ENCODE peak calls at places on chromosomes 12 and 14, in nine cellular contexts. One of them, this sample, is unnamed.

GRCh38 chr12:110354172-110354780 is 49.2 kb downstream of the ANAPC7 start:
- DNase-seq in D721Med: no peak
- DNase-seq in MCF 10A: no peak
- DNase-seq in GM04503: no peak
- DNase-seq in stimulated activated CD4-positive, alpha-beta T cell treated with anti-CD3 and anti-CD28 coated beads, Interleukin-15, amount 100 ng/mL, for 24 hours: no peak
- DNase-seq in ovary: no peak
- DNase-seq in T follicular helper cell: no peak
- DNase-seq in stimulated activated CD8-positive, alpha-beta memory T cell treated with anti-CD3 and anti-CD28 coated beads, Interleukin-4, amount 100 ng/mL, for 24 hours: no peak
- DNase-seq in lower leg skin: no peak
- DNase-seq in this sample: no peak

GRCh38 chr12:121787063-121787774 is 6.3 kb downstream of the RHOF start:
- DNase-seq in D721Med: no peak
- DNase-seq in MCF 10A: peak
- DNase-seq in GM04503: no peak
- DNase-seq in stimulated activated CD4-positive, alpha-beta T cell treated with anti-CD3 and anti-CD28 coated beads, Interleukin-15, amount 100 ng/mL, for 24 hours: peak
- DNase-seq in ovary: no peak
- DNase-seq in T follicular helper cell: no peak
- DNase-seq in stimulated activated CD8-positive, alpha-beta memory T cell treated with anti-CD3 and anti-CD28 coated beads, Interleukin-4, amount 100 ng/mL, for 24 hours: no peak
- DNase-seq in lower leg skin: no peak
- DNase-seq in this sample: peak

GRCh38 chr14:23828611-23829010 is 125.0 kb upstream of the DHRS4 start:
- DNase-seq in D721Med: no peak
- DNase-seq in MCF 10A: no peak
- DNase-seq in GM04503: no peak
- DNase-seq in stimulated activated CD4-positive, alpha-beta T cell treated with anti-CD3 and anti-CD28 coated beads, Interleukin-15, amount 100 ng/mL, for 24 hours: no peak
- DNase-seq in ovary: no peak
- DNase-seq in T follicular helper cell: no peak
- DNase-seq in stimulated activated CD8-positive, alpha-beta memory T cell treated with anti-CD3 and anti-CD28 coated beads, Interleukin-4, amount 100 ng/mL, for 24 hours: no peak
- DNase-seq in lower leg skin: no peak
- DNase-seq in this sample: no peak

GRCh38 chr12:54045868-54046529 is 7.6 kb upstream of the HOXC4 start:
- DNase-seq in D721Med: no peak
- DNase-seq in MCF 10A: no peak
- DNase-seq in GM04503: no peak
- DNase-seq in stimulated activated CD4-positive, alpha-beta T cell treated with anti-CD3 and anti-CD28 coated beads, Interleukin-15, amount 100 ng/mL, for 24 hours: no peak
- DNase-seq in ovary: no peak
- DNase-seq in T follicular helper cell: no peak
- DNase-seq in stimulated activated CD8-positive, alpha-beta memory T cell treated with anti-CD3 and anti-CD28 coated beads, Interleukin-4, amount 100 ng/mL, for 24 hours: no peak
- DNase-seq in lower leg skin: no peak
- DNase-seq in this sample: no peak

GRCh38 chr14:57029620-57030253 is 219.5 kb upstream of the OTX2 start:
- DNase-seq in D721Med: no peak
- DNase-seq in MCF 10A: no peak
- DNase-seq in GM04503: no peak
- DNase-seq in stimulated activated CD4-positive, alpha-beta T cell treated with anti-CD3 and anti-CD28 coated beads, Interleukin-15, amount 100 ng/mL, for 24 hours: no peak
- DNase-seq in ovary: no peak
- DNase-seq in T follicular helper cell: no peak
- DNase-seq in stimulated activated CD8-positive, alpha-beta memory T cell treated with anti-CD3 and anti-CD28 coated beads, Interleukin-4, amount 100 ng/mL, for 24 hours: no peak
- DNase-seq in lower leg skin: no peak
- DNase-seq in this sample: no peak

GRCh38 chr14:59100203-59100602 is 88.3 kb upstream of the DAAM1 start:
- DNase-seq in D721Med: no peak
- DNase-seq in MCF 10A: no peak
- DNase-seq in GM04503: no peak
- DNase-seq in stimulated activated CD4-positive, alpha-beta T cell treated with anti-CD3 and anti-CD28 coated beads, Interleukin-15, amount 100 ng/mL, for 24 hours: no peak
- DNase-seq in ovary: no peak
- DNase-seq in T follicular helper cell: no peak
- DNase-seq in stimulated activated CD8-positive, alpha-beta memory T cell treated with anti-CD3 and anti-CD28 coated beads, Interleukin-4, amount 100 ng/mL, for 24 hours: no peak
- DNase-seq in lower leg skin: no peak
- DNase-seq in this sample: no peak

GRCh38 chr14:49761839-49762551 is 6.0 kb upstream of the KLHDC2 start:
- DNase-seq in D721Med: no peak
- DNase-seq in MCF 10A: no peak
- DNase-seq in GM04503: no peak
- DNase-seq in stimulated activated CD4-positive, alpha-beta T cell treated with anti-CD3 and anti-CD28 coated beads, Interleukin-15, amount 100 ng/mL, for 24 hours: no peak
- DNase-seq in ovary: no peak
- DNase-seq in T follicular helper cell: no peak
- DNase-seq in stimulated activated CD8-positive, alpha-beta memory T cell treated with anti-CD3 and anti-CD28 coated beads, Interleukin-4, amount 100 ng/mL, for 24 hours: no peak
- DNase-seq in lower leg skin: no peak
- DNase-seq in this sample: no peak

GRCh38 chr12:120783197-120783596 is 57.6 kb downstream of the ACADS start:
- DNase-seq in D721Med: no peak
- DNase-seq in MCF 10A: peak
- DNase-seq in GM04503: peak
- DNase-seq in stimulated activated CD4-positive, alpha-beta T cell treated with anti-CD3 and anti-CD28 coated beads, Interleukin-15, amount 100 ng/mL, for 24 hours: peak
- DNase-seq in ovary: no peak
- DNase-seq in T follicular helper cell: no peak
- DNase-seq in stimulated activated CD8-positive, alpha-beta memory T cell treated with anti-CD3 and anti-CD28 coated beads, Interleukin-4, amount 100 ng/mL, for 24 hours: no peak
- DNase-seq in lower leg skin: no peak
- DNase-seq in this sample: no peak

GRCh38 chr12:53972152-53972702 is 699 bp upstream of the HOXC11 start:
- DNase-seq in D721Med: no peak
- DNase-seq in MCF 10A: peak
- DNase-seq in GM04503: no peak
- DNase-seq in stimulated activated CD4-positive, alpha-beta T cell treated with anti-CD3 and anti-CD28 coated beads, Interleukin-15, amount 100 ng/mL, for 24 hours: no peak
- DNase-seq in ovary: no peak
- DNase-seq in T follicular helper cell: no peak
- DNase-seq in stimulated activated CD8-positive, alpha-beta memory T cell treated with anti-CD3 and anti-CD28 coated beads, Interleukin-4, amount 100 ng/mL, for 24 hours: no peak
- DNase-seq in lower leg skin: no peak
- DNase-seq in this sample: no peak

GRCh38 chr12:47818382-47818700 is 1.4 kb downstream of the HDAC7 start:
- DNase-seq in D721Med: no peak
- DNase-seq in MCF 10A: no peak
- DNase-seq in GM04503: no peak
- DNase-seq in stimulated activated CD4-positive, alpha-beta T cell treated with anti-CD3 and anti-CD28 coated beads, Interleukin-15, amount 100 ng/mL, for 24 hours: peak
- DNase-seq in ovary: no peak
- DNase-seq in T follicular helper cell: no peak
- DNase-seq in stimulated activated CD8-positive, alpha-beta memory T cell treated with anti-CD3 and anti-CD28 coated beads, Interleukin-4, amount 100 ng/mL, for 24 hours: no peak
- DNase-seq in lower leg skin: no peak
- DNase-seq in this sample: no peak

GRCh38 chr12:89731614-89732013 is 23.0 kb upstream of the ATP2B1 start:
- DNase-seq in D721Med: no peak
- DNase-seq in MCF 10A: peak
- DNase-seq in GM04503: peak
- DNase-seq in stimulated activated CD4-positive, alpha-beta T cell treated with anti-CD3 and anti-CD28 coated beads, Interleukin-15, amount 100 ng/mL, for 24 hours: no peak
- DNase-seq in ovary: no peak
- DNase-seq in T follicular helper cell: no peak
- DNase-seq in stimulated activated CD8-positive, alpha-beta memory T cell treated with anti-CD3 and anti-CD28 coated beads, Interleukin-4, amount 100 ng/mL, for 24 hours: no peak
- DNase-seq in lower leg skin: peak
- DNase-seq in this sample: no peak

GRCh38 chr12:39618701-39619100 is 902 bp downstream of the ABCD2 start:
- DNase-seq in D721Med: no peak
- DNase-seq in MCF 10A: no peak
- DNase-seq in GM04503: no peak
- DNase-seq in stimulated activated CD4-positive, alpha-beta T cell treated with anti-CD3 and anti-CD28 coated beads, Interleukin-15, amount 100 ng/mL, for 24 hours: no peak
- DNase-seq in ovary: no peak
- DNase-seq in T follicular helper cell: no peak
- DNase-seq in stimulated activated CD8-positive, alpha-beta memory T cell treated with anti-CD3 and anti-CD28 coated beads, Interleukin-4, amount 100 ng/mL, for 24 hours: no peak
- DNase-seq in lower leg skin: no peak
- DNase-seq in this sample: no peak

GRCh38 chr12:100868487-100868886 is 73.9 kb downstream of the ANO4 start:
- DNase-seq in D721Med: no peak
- DNase-seq in MCF 10A: peak
- DNase-seq in GM04503: peak
- DNase-seq in stimulated activated CD4-positive, alpha-beta T cell treated with anti-CD3 and anti-CD28 coated beads, Interleukin-15, amount 100 ng/mL, for 24 hours: no peak
- DNase-seq in ovary: no peak
- DNase-seq in T follicular helper cell: no peak
- DNase-seq in stimulated activated CD8-positive, alpha-beta memory T cell treated with anti-CD3 and anti-CD28 coated beads, Interleukin-4, amount 100 ng/mL, for 24 hours: no peak
- DNase-seq in lower leg skin: no peak
- DNase-seq in this sample: no peak

GRCh38 chr14:105043656-105044055 is 21.6 kb downstream of the GPR132 start:
- DNase-seq in D721Med: no peak
- DNase-seq in MCF 10A: no peak
- DNase-seq in GM04503: no peak
- DNase-seq in stimulated activated CD4-positive, alpha-beta T cell treated with anti-CD3 and anti-CD28 coated beads, Interleukin-15, amount 100 ng/mL, for 24 hours: no peak
- DNase-seq in ovary: no peak
- DNase-seq in T follicular helper cell: no peak
- DNase-seq in stimulated activated CD8-positive, alpha-beta memory T cell treated with anti-CD3 and anti-CD28 coated beads, Interleukin-4, amount 100 ng/mL, for 24 hours: no peak
- DNase-seq in lower leg skin: no peak
- DNase-seq in this sample: no peak

GRCh38 chr12:46558696-46559095 is 186.1 kb upstream of the SLC38A2 start:
- DNase-seq in D721Med: no peak
- DNase-seq in MCF 10A: no peak
- DNase-seq in GM04503: no peak
- DNase-seq in stimulated activated CD4-positive, alpha-beta T cell treated with anti-CD3 and anti-CD28 coated beads, Interleukin-15, amount 100 ng/mL, for 24 hours: no peak
- DNase-seq in ovary: no peak
- DNase-seq in T follicular helper cell: no peak
- DNase-seq in stimulated activated CD8-positive, alpha-beta memory T cell treated with anti-CD3 and anti-CD28 coated beads, Interleukin-4, amount 100 ng/mL, for 24 hours: no peak
- DNase-seq in lower leg skin: no peak
- DNase-seq in this sample: no peak

GRCh38 chr12:100741084-100741711 is 53.4 kb upstream of the ANO4 start:
- DNase-seq in D721Med: no peak
- DNase-seq in MCF 10A: peak
- DNase-seq in GM04503: no peak
- DNase-seq in stimulated activated CD4-positive, alpha-beta T cell treated with anti-CD3 and anti-CD28 coated beads, Interleukin-15, amount 100 ng/mL, for 24 hours: no peak
- DNase-seq in ovary: no peak
- DNase-seq in T follicular helper cell: no peak
- DNase-seq in stimulated activated CD8-positive, alpha-beta memory T cell treated with anti-CD3 and anti-CD28 coated beads, Interleukin-4, amount 100 ng/mL, for 24 hours: no peak
- DNase-seq in lower leg skin: no peak
- DNase-seq in this sample: no peak

GRCh38 chr12:57129311-57130288 is 1.3 kb downstream of the LRP1 start:
- DNase-seq in D721Med: no peak
- DNase-seq in MCF 10A: peak
- DNase-seq in GM04503: no peak
- DNase-seq in stimulated activated CD4-positive, alpha-beta T cell treated with anti-CD3 and anti-CD28 coated beads, Interleukin-15, amount 100 ng/mL, for 24 hours: no peak
- DNase-seq in ovary: no peak
- DNase-seq in T follicular helper cell: no peak
- DNase-seq in stimulated activated CD8-positive, alpha-beta memory T cell treated with anti-CD3 and anti-CD28 coated beads, Interleukin-4, amount 100 ng/mL, for 24 hours: no peak
- DNase-seq in lower leg skin: peak
- DNase-seq in this sample: no peak

GRCh38 chr14:69584389-69584788 is 9.7 kb upstream of the CCDC177 start:
- DNase-seq in D721Med: no peak
- DNase-seq in MCF 10A: no peak
- DNase-seq in GM04503: no peak
- DNase-seq in stimulated activated CD4-positive, alpha-beta T cell treated with anti-CD3 and anti-CD28 coated beads, Interleukin-15, amount 100 ng/mL, for 24 hours: no peak
- DNase-seq in ovary: no peak
- DNase-seq in T follicular helper cell: no peak
- DNase-seq in stimulated activated CD8-positive, alpha-beta memory T cell treated with anti-CD3 and anti-CD28 coated beads, Interleukin-4, amount 100 ng/mL, for 24 hours: no peak
- DNase-seq in lower leg skin: no peak
- DNase-seq in this sample: no peak

GRCh38 chr12:7021956-7022355 is 3.7 kb upstream of the LPCAT3 start:
- DNase-seq in D721Med: no peak
- DNase-seq in MCF 10A: peak
- DNase-seq in GM04503: no peak
- DNase-seq in stimulated activated CD4-positive, alpha-beta T cell treated with anti-CD3 and anti-CD28 coated beads, Interleukin-15, amount 100 ng/mL, for 24 hours: no peak
- DNase-seq in ovary: no peak
- DNase-seq in T follicular helper cell: no peak
- DNase-seq in stimulated activated CD8-positive, alpha-beta memory T cell treated with anti-CD3 and anti-CD28 coated beads, Interleukin-4, amount 100 ng/mL, for 24 hours: no peak
- DNase-seq in lower leg skin: no peak
- DNase-seq in this sample: no peak

GRCh38 chr14:64388533-64389243 is 535 bp downstream of the MTHFD1 start:
- DNase-seq in D721Med: no peak
- DNase-seq in MCF 10A: peak
- DNase-seq in GM04503: peak
- DNase-seq in stimulated activated CD4-positive, alpha-beta T cell treated with anti-CD3 and anti-CD28 coated beads, Interleukin-15, amount 100 ng/mL, for 24 hours: no peak
- DNase-seq in ovary: no peak
- DNase-seq in T follicular helper cell: no peak
- DNase-seq in stimulated activated CD8-positive, alpha-beta memory T cell treated with anti-CD3 and anti-CD28 coated beads, Interleukin-4, amount 100 ng/mL, for 24 hours: no peak
- DNase-seq in lower leg skin: no peak
- DNase-seq in this sample: no peak

GRCh38 chr14:24136684-24137528 is 912 bp downstream of the PSME1 start:
- DNase-seq in D721Med: no peak
- DNase-seq in MCF 10A: no peak
- DNase-seq in GM04503: no peak
- DNase-seq in stimulated activated CD4-positive, alpha-beta T cell treated with anti-CD3 and anti-CD28 coated beads, Interleukin-15, amount 100 ng/mL, for 24 hours: peak
- DNase-seq in ovary: no peak
- DNase-seq in T follicular helper cell: no peak
- DNase-seq in stimulated activated CD8-positive, alpha-beta memory T cell treated with anti-CD3 and anti-CD28 coated beads, Interleukin-4, amount 100 ng/mL, for 24 hours: no peak
- DNase-seq in lower leg skin: no peak
- DNase-seq in this sample: no peak

GRCh38 chr12:33825986-33826602 is 196.2 kb upstream of the ALG10 start:
- DNase-seq in D721Med: no peak
- DNase-seq in MCF 10A: no peak
- DNase-seq in GM04503: no peak
- DNase-seq in stimulated activated CD4-positive, alpha-beta T cell treated with anti-CD3 and anti-CD28 coated beads, Interleukin-15, amount 100 ng/mL, for 24 hours: no peak
- DNase-seq in ovary: no peak
- DNase-seq in T follicular helper cell: no peak
- DNase-seq in stimulated activated CD8-positive, alpha-beta memory T cell treated with anti-CD3 and anti-CD28 coated beads, Interleukin-4, amount 100 ng/mL, for 24 hours: no peak
- DNase-seq in lower leg skin: no peak
- DNase-seq in this sample: no peak

GRCh38 chr12:69329669-69330428 is 18.3 kb upstream of the LYZ start:
- DNase-seq in D721Med: no peak
- DNase-seq in MCF 10A: no peak
- DNase-seq in GM04503: no peak
- DNase-seq in stimulated activated CD4-positive, alpha-beta T cell treated with anti-CD3 and anti-CD28 coated beads, Interleukin-15, amount 100 ng/mL, for 24 hours: peak
- DNase-seq in ovary: no peak
- DNase-seq in T follicular helper cell: peak
- DNase-seq in stimulated activated CD8-positive, alpha-beta memory T cell treated with anti-CD3 and anti-CD28 coated beads, Interleukin-4, amount 100 ng/mL, for 24 hours: no peak
- DNase-seq in lower leg skin: no peak
- DNase-seq in this sample: no peak

GRCh38 chr14:100524933-100525243 is 62.3 kb downstream of the BEGAIN start:
- DNase-seq in D721Med: no peak
- DNase-seq in MCF 10A: no peak
- DNase-seq in GM04503: no peak
- DNase-seq in stimulated activated CD4-positive, alpha-beta T cell treated with anti-CD3 and anti-CD28 coated beads, Interleukin-15, amount 100 ng/mL, for 24 hours: no peak
- DNase-seq in ovary: no peak
- DNase-seq in T follicular helper cell: no peak
- DNase-seq in stimulated activated CD8-positive, alpha-beta memory T cell treated with anti-CD3 and anti-CD28 coated beads, Interleukin-4, amount 100 ng/mL, for 24 hours: no peak
- DNase-seq in lower leg skin: peak
- DNase-seq in this sample: no peak

GRCh38 chr12:24596768-24597388 is 352.0 kb downstream of the BCAT1 start:
- DNase-seq in D721Med: no peak
- DNase-seq in MCF 10A: peak
- DNase-seq in GM04503: no peak
- DNase-seq in stimulated activated CD4-positive, alpha-beta T cell treated with anti-CD3 and anti-CD28 coated beads, Interleukin-15, amount 100 ng/mL, for 24 hours: no peak
- DNase-seq in ovary: no peak
- DNase-seq in T follicular helper cell: no peak
- DNase-seq in stimulated activated CD8-positive, alpha-beta memory T cell treated with anti-CD3 and anti-CD28 coated beads, Interleukin-4, amount 100 ng/mL, for 24 hours: no peak
- DNase-seq in lower leg skin: no peak
- DNase-seq in this sample: no peak

GRCh38 chr14:99157246-99157645 is 114.8 kb downstream of the BCL11B start:
- DNase-seq in D721Med: no peak
- DNase-seq in MCF 10A: no peak
- DNase-seq in GM04503: no peak
- DNase-seq in stimulated activated CD4-positive, alpha-beta T cell treated with anti-CD3 and anti-CD28 coated beads, Interleukin-15, amount 100 ng/mL, for 24 hours: no peak
- DNase-seq in ovary: no peak
- DNase-seq in T follicular helper cell: no peak
- DNase-seq in stimulated activated CD8-positive, alpha-beta memory T cell treated with anti-CD3 and anti-CD28 coated beads, Interleukin-4, amount 100 ng/mL, for 24 hours: no peak
- DNase-seq in lower leg skin: no peak
- DNase-seq in this sample: no peak

GRCh38 chr14:65179918-65180724 is 77.8 kb upstream of the MAX start:
- DNase-seq in D721Med: no peak
- DNase-seq in MCF 10A: peak
- DNase-seq in GM04503: peak
- DNase-seq in stimulated activated CD4-positive, alpha-beta T cell treated with anti-CD3 and anti-CD28 coated beads, Interleukin-15, amount 100 ng/mL, for 24 hours: peak
- DNase-seq in ovary: peak
- DNase-seq in T follicular helper cell: no peak
- DNase-seq in stimulated activated CD8-positive, alpha-beta memory T cell treated with anti-CD3 and anti-CD28 coated beads, Interleukin-4, amount 100 ng/mL, for 24 hours: no peak
- DNase-seq in lower leg skin: peak
- DNase-seq in this sample: no peak

GRCh38 chr12:50234347-50234746 is 49.0 kb downstream of the LIMA1 start:
- DNase-seq in D721Med: no peak
- DNase-seq in MCF 10A: peak
- DNase-seq in GM04503: no peak
- DNase-seq in stimulated activated CD4-positive, alpha-beta T cell treated with anti-CD3 and anti-CD28 coated beads, Interleukin-15, amount 100 ng/mL, for 24 hours: peak
- DNase-seq in ovary: no peak
- DNase-seq in T follicular helper cell: no peak
- DNase-seq in stimulated activated CD8-positive, alpha-beta memory T cell treated with anti-CD3 and anti-CD28 coated beads, Interleukin-4, amount 100 ng/mL, for 24 hours: no peak
- DNase-seq in lower leg skin: no peak
- DNase-seq in this sample: no peak

GRCh38 chr12:122813310-122813713 is 21.9 kb upstream of the HIP1R start:
- DNase-seq in D721Med: no peak
- DNase-seq in MCF 10A: no peak
- DNase-seq in GM04503: no peak
- DNase-seq in stimulated activated CD4-positive, alpha-beta T cell treated with anti-CD3 and anti-CD28 coated beads, Interleukin-15, amount 100 ng/mL, for 24 hours: no peak
- DNase-seq in ovary: no peak
- DNase-seq in T follicular helper cell: no peak
- DNase-seq in stimulated activated CD8-positive, alpha-beta memory T cell treated with anti-CD3 and anti-CD28 coated beads, Interleukin-4, amount 100 ng/mL, for 24 hours: no peak
- DNase-seq in lower leg skin: no peak
- DNase-seq in this sample: no peak

GRCh38 chr12:88206636-88207035 is 64.5 kb downstream of the TMTC3 start:
- DNase-seq in D721Med: no peak
- DNase-seq in MCF 10A: peak
- DNase-seq in GM04503: peak
- DNase-seq in stimulated activated CD4-positive, alpha-beta T cell treated with anti-CD3 and anti-CD28 coated beads, Interleukin-15, amount 100 ng/mL, for 24 hours: no peak
- DNase-seq in ovary: no peak
- DNase-seq in T follicular helper cell: no peak
- DNase-seq in stimulated activated CD8-positive, alpha-beta memory T cell treated with anti-CD3 and anti-CD28 coated beads, Interleukin-4, amount 100 ng/mL, for 24 hours: no peak
- DNase-seq in lower leg skin: no peak
- DNase-seq in this sample: no peak

GRCh38 chr12:105427883-105428282 is 97.4 kb downstream of the C12orf75 start:
- DNase-seq in D721Med: no peak
- DNase-seq in MCF 10A: peak
- DNase-seq in GM04503: no peak
- DNase-seq in stimulated activated CD4-positive, alpha-beta T cell treated with anti-CD3 and anti-CD28 coated beads, Interleukin-15, amount 100 ng/mL, for 24 hours: no peak
- DNase-seq in ovary: no peak
- DNase-seq in T follicular helper cell: no peak
- DNase-seq in stimulated activated CD8-positive, alpha-beta memory T cell treated with anti-CD3 and anti-CD28 coated beads, Interleukin-4, amount 100 ng/mL, for 24 hours: no peak
- DNase-seq in lower leg skin: no peak
- DNase-seq in this sample: no peak